ENCODE peak calls at places on chromosomes 11 and 22, in nine cellular contexts. Y is stromal cell of bone marrow; O is EH; T is NCI-H774; P is stimulated activated CD4-positive, alpha-beta T cell treated with anti-CD3 and anti-CD28 coated beads, Interleukin-12 subunit alpha, Interleukin-12 subunit beta, amount 100 ng/mL, for 24 hours; X is activated CD4-positive, alpha-beta T cell treated with anti-CD3 and anti-CD28 coated beads, Interleukin-2, amount 10 ng/mL, durations not matched to agents 7 days and 5 days; E is GM04503; C is iPS-NIHi11; U is NCI-H2227 treated with DMSO at 0.1 percent for 48 hours. S is an unnamed sample.

GRCh38 chr11:74057251-74058151 is 48.6 kb upstream of the UCP3 start:
- DNase-seq in Y (no peak), O (peak), T (no peak), P (no peak), X (no peak), E (peak), C (no peak), U (no peak), S (no peak)

GRCh38 chr11:48150213-48150612 is 66.4 kb upstream of the OR4B1 start:
- DNase-seq in Y (no peak), O (no peak), T (no peak), P (no peak), X (no peak), E (no peak), C (no peak), U (no peak), S (no peak)

GRCh38 chr11:69832561-69833413 is 13.6 kb upstream of the FGF3 start:
- DNase-seq in Y (no peak), O (no peak), T (no peak), P (no peak), X (no peak), E (no peak), C (peak), U (no peak), S (no peak)

GRCh38 chr11:103842795-103843194 is 193.6 kb upstream of the DDI1 start:
- DNase-seq in Y (no peak), O (peak), T (no peak), P (no peak), X (no peak), E (no peak), C (no peak), U (peak), S (peak)

GRCh38 chr22:17198188-17199130 is 20.8 kb downstream of the ADA2 start:
- DNase-seq in Y (no peak), O (no peak), T (peak), P (no peak), X (no peak), E (no peak), C (peak), U (peak), S (no peak)

GRCh38 chr11:17066691-17067090 is 10.8 kb downstream of the RPS13 start:
- DNase-seq in Y (no peak), O (no peak), T (no peak), P (no peak), X (no peak), E (no peak), C (no peak), U (no peak), S (no peak)

GRCh38 chr11:59710136-59710847 is 3.4 kb downstream of the OR10V1 start:
- DNase-seq in Y (no peak), O (no peak), T (no peak), P (no peak), X (no peak), E (no peak), C (no peak), U (no peak), S (no peak)

GRCh38 chr11:128496684-128497056 is 90.7 kb downstream of the ETS1 start:
- DNase-seq in Y (no peak), O (no peak), T (no peak), P (no peak), X (no peak), E (no peak), C (peak), U (no peak), S (no peak)

GRCh38 chr11:20156876-20157613 is 3.2 kb downstream of the DBX1 start:
- DNase-seq in Y (no peak), O (no peak), T (peak), P (no peak), X (peak), E (no peak), C (no peak), U (no peak), S (no peak)

GRCh38 chr22:46569848-46570695 is 32.7 kb upstream of the CELSR1 start:
- DNase-seq in Y (no peak), O (no peak), T (no peak), P (no peak), X (no peak), E (no peak), C (no peak), U (no peak), S (no peak)

GRCh38 chr22:19719055-19719482 is 4.3 kb upstream of the GP1BB start:
- DNase-seq in Y (no peak), O (peak), T (no peak), P (no peak), X (no peak), E (no peak), C (no peak), U (no peak), S (no peak)

GRCh38 chr11:39817248-39817647 is 1642.2 kb downstream of the LRRC4C start:
- DNase-seq in Y (no peak), O (no peak), T (no peak), P (no peak), X (no peak), E (no peak), C (no peak), U (no peak), S (no peak)

GRCh38 chr11:112227002-112227401 is 774 bp downstream of the PTS start:
- DNase-seq in Y (no peak), O (peak), T (no peak), P (no peak), X (no peak), E (no peak), C (peak), U (no peak), S (no peak)

GRCh38 chr11:125935629-125936199 is 10.1 kb upstream of the VSIG10L2 start:
- DNase-seq in Y (no peak), O (peak), T (no peak), P (no peak), X (no peak), E (no peak), C (no peak), U (no peak), S (peak)

GRCh38 chr11:61026121-61027031 is 54.9 kb downstream of the CD6 start:
- DNase-seq in Y (no peak), O (no peak), T (no peak), P (no peak), X (peak), E (no peak), C (no peak), U (no peak), S (no peak)

GRCh38 chr11:73318501-73319011 is 10.5 kb downstream of the ARHGEF17 start:
- DNase-seq in Y (no peak), O (no peak), T (no peak), P (no peak), X (no peak), E (no peak), C (no peak), U (no peak), S (no peak)

GRCh38 chr11:76918941-76919386 is 58.2 kb downstream of the ACER3 start:
- DNase-seq in Y (peak), O (peak), T (peak), P (no peak), X (no peak), E (peak), C (peak), U (peak), S (peak)

GRCh38 chr22:29816128-29816527 is 21.9 kb downstream of the ASCC2 start:
- DNase-seq in Y (peak), O (no peak), T (no peak), P (no peak), X (no peak), E (no peak), C (no peak), U (no peak), S (no peak)

GRCh38 chr22:27983361-27983791 is 64.3 kb upstream of the PITPNB start:
- DNase-seq in Y (no peak), O (no peak), T (no peak), P (no peak), X (no peak), E (no peak), C (no peak), U (no peak), S (no peak)

GRCh38 chr11:59141191-59141590 is 1.5 kb upstream of the FAM111A start:
- DNase-seq in Y (no peak), O (no peak), T (no peak), P (no peak), X (no peak), E (no peak), C (no peak), U (no peak), S (no peak)

GRCh38 chr11:69889400-69890372 is 70.5 kb upstream of the FGF3 start:
- DNase-seq in Y (no peak), O (no peak), T (no peak), P (no peak), X (no peak), E (no peak), C (peak), U (no peak), S (no peak)

GRCh38 chr22:48359613-48359965 is 1468.1 kb downstream of the BRD1 start:
- DNase-seq in Y (no peak), O (no peak), T (no peak), P (no peak), X (no peak), E (no peak), C (no peak), U (no peak), S (no peak)

GRCh38 chr11:43833657-43834073 is 47.0 kb upstream of the ALKBH3 start:
- DNase-seq in Y (peak), O (peak), T (peak), P (no peak), X (no peak), E (peak), C (no peak), U (peak), S (peak)

GRCh38 chr22:50599816-50600454 is 658 bp upstream of the MAPK8IP2 start:
- DNase-seq in Y (no peak), O (peak), T (no peak), P (peak), X (peak), E (no peak), C (peak), U (peak), S (no peak)

GRCh38 chr11:72764503-72764902 is 12.3 kb upstream of the ARAP1 start:
- DNase-seq in Y (no peak), O (no peak), T (peak), P (no peak), X (no peak), E (no peak), C (peak), U (no peak), S (no peak)

GRCh38 chr22:50022171-50022819 is 9.7 kb upstream of the IL17REL start:
- DNase-seq in Y (no peak), O (no peak), T (no peak), P (no peak), X (no peak), E (no peak), C (no peak), U (no peak), S (no peak)

GRCh38 chr22:35467788-35468187 is 67.8 kb downstream of the MCM5 start:
- DNase-seq in Y (peak), O (peak), T (no peak), P (no peak), X (no peak), E (no peak), C (peak), U (no peak), S (no peak)

GRCh38 chr22:22770280-22770871 is 117.2 kb upstream of the IGLL5 start:
- DNase-seq in Y (no peak), O (peak), T (peak), P (peak), X (peak), E (no peak), C (peak), U (no peak), S (no peak)

GRCh38 chr11:99952816-99953215 is 734.3 kb upstream of the ARHGAP42 start:
- DNase-seq in Y (no peak), O (no peak), T (no peak), P (no peak), X (no peak), E (no peak), C (no peak), U (no peak), S (no peak)

GRCh38 chr11:17525570-17525969 is 18.6 kb downstream of the USH1C start:
- DNase-seq in Y (no peak), O (no peak), T (no peak), P (no peak), X (no peak), E (no peak), C (no peak), U (no peak), S (no peak)

GRCh38 chr11:61685611-61685955 is 5.4 kb downstream of the DAGLA start:
- DNase-seq in Y (no peak), O (no peak), T (no peak), P (no peak), X (no peak), E (no peak), C (no peak), U (no peak), S (no peak)

GRCh38 chr11:8691601-8692000 is 9.0 kb downstream of the RPL27A start:
- DNase-seq in Y (no peak), O (no peak), T (no peak), P (no peak), X (no peak), E (no peak), C (no peak), U (no peak), S (no peak)

GRCh38 chr22:36770116-36770945 is 5.6 kb downstream of the IFT27 start:
- DNase-seq in Y (no peak), O (no peak), T (no peak), P (no peak), X (no peak), E (no peak), C (peak), U (peak), S (no peak)

GRCh38 chr11:47501095-47501494 is 51.8 kb downstream of the CELF1 start:
- DNase-seq in Y (no peak), O (no peak), T (no peak), P (no peak), X (no peak), E (no peak), C (no peak), U (no peak), S (no peak)

GRCh38 chr11:104060820-104061219 is 24.4 kb downstream of the DDI1 start:
- DNase-seq in Y (no peak), O (no peak), T (no peak), P (no peak), X (no peak), E (no peak), C (no peak), U (no peak), S (no peak)

GRCh38 chr11:108322666-108323065 is 99.8 kb downstream of the ATM start:
- DNase-seq in Y (no peak), O (no peak), T (no peak), P (no peak), X (no peak), E (no peak), C (no peak), U (no peak), S (no peak)

GRCh38 chr11:36164522-36165250 is 124.5 kb downstream of the COMMD9 start:
- DNase-seq in Y (no peak), O (peak), T (no peak), P (no peak), X (no peak), E (no peak), C (no peak), U (no peak), S (no peak)

S was measured in AG09319.